ENCODE peak calls at places on chromosomes 1 and 21, in five cellular contexts. One of them, this sample, is unnamed.

GRCh38 chr1:171081220-171081993 is 9.3 kb upstream of the FMO3 start:
- DNase-seq in endothelial cell of umbilical vein: peak; percentile 18
- DNase-seq in A549: no peak
- DNase-seq in CD8-positive, alpha-beta T cell: no peak
- DNase-seq in psoas muscle: no peak
- DNase-seq in this sample: peak; percentile 83

GRCh38 chr1:54782588-54782987 is 18.3 kb upstream of the PARS2 start:
- DNase-seq in CD8-positive, alpha-beta T cell: no peak
- DNase-seq in psoas muscle: no peak
- DNase-seq in A549: no peak
- DNase-seq in endothelial cell of umbilical vein: no peak
- DNase-seq in this sample: no peak

GRCh38 chr1:63628607-63629006 is 35.4 kb downstream of the PGM1 start:
- DNase-seq in psoas muscle: no peak
- DNase-seq in CD8-positive, alpha-beta T cell: no peak
- DNase-seq in A549: no peak
- DNase-seq in endothelial cell of umbilical vein: no peak
- DNase-seq in this sample: no peak

GRCh38 chr1:88746916-88747315 is 62.8 kb downstream of the PKN2 start:
- DNase-seq in CD8-positive, alpha-beta T cell: no peak
- DNase-seq in endothelial cell of umbilical vein: no peak
- DNase-seq in psoas muscle: no peak
- DNase-seq in A549: no peak
- DNase-seq in this sample: no peak

GRCh38 chr21:17053321-17053720 is 459.5 kb upstream of the CXADR start:
- DNase-seq in psoas muscle: no peak
- DNase-seq in A549: no peak
- DNase-seq in endothelial cell of umbilical vein: peak; percentile 71
- DNase-seq in CD8-positive, alpha-beta T cell: no peak
- DNase-seq in this sample: no peak

GRCh38 chr1:24990796-24991195 is 60.7 kb upstream of the RUNX3 start:
- DNase-seq in CD8-positive, alpha-beta T cell: no peak
- DNase-seq in A549: no peak
- DNase-seq in endothelial cell of umbilical vein: no peak
- DNase-seq in psoas muscle: no peak
- DNase-seq in this sample: no peak

GRCh38 chr1:184467295-184467694 is 80.5 kb downstream of the C1orf21 start:
- DNase-seq in psoas muscle: no peak
- DNase-seq in A549: no peak
- DNase-seq in CD8-positive, alpha-beta T cell: no peak
- DNase-seq in endothelial cell of umbilical vein: no peak
- DNase-seq in this sample: no peak

GRCh38 chr1:207407655-207408256 is 46.4 kb upstream of the CR2 start:
- DNase-seq in endothelial cell of umbilical vein: no peak
- DNase-seq in A549: no peak
- DNase-seq in CD8-positive, alpha-beta T cell: no peak
- DNase-seq in psoas muscle: no peak
- DNase-seq in this sample: peak; percentile 38

GRCh38 chr1:225651376-225651871 is 1.5 kb downstream of the ENAH start:
- DNase-seq in endothelial cell of umbilical vein: peak; percentile 57
- DNase-seq in A549: no peak
- DNase-seq in CD8-positive, alpha-beta T cell: no peak
- DNase-seq in psoas muscle: no peak
- DNase-seq in this sample: peak; percentile 58

GRCh38 chr1:166819982-166820381 is 19.3 kb upstream of the POGK start:
- DNase-seq in psoas muscle: no peak
- DNase-seq in CD8-positive, alpha-beta T cell: no peak
- DNase-seq in endothelial cell of umbilical vein: no peak
- DNase-seq in A549: no peak
- DNase-seq in this sample: no peak

GRCh38 chr1:54806931-54807611 is 5.9 kb upstream of the TTC22 start:
- DNase-seq in A549: no peak
- DNase-seq in CD8-positive, alpha-beta T cell: peak; percentile 49
- DNase-seq in psoas muscle: no peak
- DNase-seq in endothelial cell of umbilical vein: no peak
- DNase-seq in this sample: no peak

GRCh38 chr1:169044296-169044695 is 62.2 kb upstream of the ATP1B1 start:
- DNase-seq in psoas muscle: no peak
- DNase-seq in endothelial cell of umbilical vein: no peak
- DNase-seq in CD8-positive, alpha-beta T cell: peak; percentile 30
- DNase-seq in A549: no peak
- DNase-seq in this sample: no peak

GRCh38 chr1:150365945-150366344 is 2.0 kb downstream of the RPRD2 start:
- DNase-seq in CD8-positive, alpha-beta T cell: no peak
- DNase-seq in psoas muscle: no peak
- DNase-seq in endothelial cell of umbilical vein: peak; percentile 38
- DNase-seq in A549: no peak
- DNase-seq in this sample: peak; percentile 12

GRCh38 chr1:163656367-163656766 is 334.6 kb downstream of the NUF2 start:
- DNase-seq in A549: no peak
- DNase-seq in endothelial cell of umbilical vein: no peak
- DNase-seq in psoas muscle: no peak
- DNase-seq in CD8-positive, alpha-beta T cell: no peak
- DNase-seq in this sample: no peak

GRCh38 chr1:245327842-245328241 is 173.1 kb downstream of the KIF26B start:
- DNase-seq in A549: no peak
- DNase-seq in CD8-positive, alpha-beta T cell: no peak
- DNase-seq in psoas muscle: no peak
- DNase-seq in endothelial cell of umbilical vein: no peak
- DNase-seq in this sample: no peak

GRCh38 chr1:158060001-158060400 is 66.6 kb downstream of the KIRREL1 start:
- DNase-seq in CD8-positive, alpha-beta T cell: no peak
- DNase-seq in A549: no peak
- DNase-seq in endothelial cell of umbilical vein: no peak
- DNase-seq in psoas muscle: no peak
- DNase-seq in this sample: no peak

GRCh38 chr1:184838374-184838995 is 83.8 kb upstream of the EDEM3 start:
- DNase-seq in psoas muscle: peak; percentile 78
- DNase-seq in endothelial cell of umbilical vein: no peak
- DNase-seq in A549: peak; percentile 15
- DNase-seq in CD8-positive, alpha-beta T cell: no peak
- DNase-seq in this sample: peak; percentile 86

GRCh38 chr1:108051625-108052382 is 86.8 kb upstream of the VAV3 start:
- DNase-seq in psoas muscle: no peak
- DNase-seq in CD8-positive, alpha-beta T cell: no peak
- DNase-seq in A549: no peak
- DNase-seq in endothelial cell of umbilical vein: no peak
- DNase-seq in this sample: no peak

GRCh38 chr1:223258751-223259177 is 105.2 kb downstream of the SUSD4 start:
- DNase-seq in endothelial cell of umbilical vein: no peak
- DNase-seq in A549: peak; percentile 64
- DNase-seq in CD8-positive, alpha-beta T cell: no peak
- DNase-seq in psoas muscle: no peak
- DNase-seq in this sample: peak; percentile 66

GRCh38 chr21:34684174-34684876 is 15.5 kb downstream of the CLIC6 start:
- DNase-seq in endothelial cell of umbilical vein: no peak
- DNase-seq in A549: no peak
- DNase-seq in CD8-positive, alpha-beta T cell: no peak
- DNase-seq in psoas muscle: no peak
- DNase-seq in this sample: no peak

GRCh38 chr1:183956559-183957188 is 80.9 kb downstream of the COLGALT2 start:
- DNase-seq in endothelial cell of umbilical vein: peak; percentile 79
- DNase-seq in psoas muscle: no peak
- DNase-seq in A549: no peak
- DNase-seq in CD8-positive, alpha-beta T cell: peak; percentile 55
- DNase-seq in this sample: peak; percentile 84

GRCh38 chr21:34949499-34949898 is 99.6 kb downstream of the RUNX1 start:
- DNase-seq in psoas muscle: no peak
- DNase-seq in A549: no peak
- DNase-seq in CD8-positive, alpha-beta T cell: no peak
- DNase-seq in endothelial cell of umbilical vein: no peak
- DNase-seq in this sample: no peak

GRCh38 chr1:201719812-201720521 is 109.0 kb upstream of the IPO9 start:
- DNase-seq in endothelial cell of umbilical vein: peak; percentile 31
- DNase-seq in psoas muscle: peak; percentile 89
- DNase-seq in A549: no peak
- DNase-seq in CD8-positive, alpha-beta T cell: no peak
- DNase-seq in this sample: peak; percentile 71

GRCh38 chr21:25300632-25301031 is 306.6 kb downstream of the MRPL39 start:
- DNase-seq in psoas muscle: no peak
- DNase-seq in CD8-positive, alpha-beta T cell: no peak
- DNase-seq in endothelial cell of umbilical vein: no peak
- DNase-seq in A549: no peak
- DNase-seq in this sample: no peak

GRCh38 chr1:63630666-63631065 is 37.5 kb downstream of the PGM1 start:
- DNase-seq in psoas muscle: no peak
- DNase-seq in CD8-positive, alpha-beta T cell: no peak
- DNase-seq in A549: no peak
- DNase-seq in endothelial cell of umbilical vein: no peak
- DNase-seq in this sample: peak; percentile 27

GRCh38 chr21:42703173-42703908 is 49.9 kb downstream of the PDE9A start:
- DNase-seq in psoas muscle: no peak
- DNase-seq in endothelial cell of umbilical vein: no peak
- DNase-seq in A549: no peak
- DNase-seq in CD8-positive, alpha-beta T cell: no peak
- DNase-seq in this sample: no peak

GRCh38 chr1:144551107-144551542 is 41.6 kb upstream of the PPIAL4F start:
- DNase-seq in A549: no peak
- DNase-seq in CD8-positive, alpha-beta T cell: peak; percentile 28
- DNase-seq in psoas muscle: no peak
- DNase-seq in endothelial cell of umbilical vein: no peak
- DNase-seq in this sample: no peak

GRCh38 chr1:94591791-94592565 is 50.4 kb upstream of the F3 start:
- DNase-seq in A549: no peak
- DNase-seq in psoas muscle: no peak
- DNase-seq in endothelial cell of umbilical vein: no peak
- DNase-seq in CD8-positive, alpha-beta T cell: no peak
- DNase-seq in this sample: no peak

GRCh38 chr1:212167098-212167497 is 118.1 kb upstream of the PPP2R5A start:
- DNase-seq in CD8-positive, alpha-beta T cell: no peak
- DNase-seq in A549: no peak
- DNase-seq in psoas muscle: peak; percentile 75
- DNase-seq in endothelial cell of umbilical vein: peak; percentile 90
- DNase-seq in this sample: peak; percentile 58

GRCh38 chr1:1778827-1779675 is 781 bp upstream of the NADK start:
- DNase-seq in CD8-positive, alpha-beta T cell: peak; percentile 80
- DNase-seq in psoas muscle: peak; percentile 85
- DNase-seq in A549: peak; percentile 28
- DNase-seq in endothelial cell of umbilical vein: no peak
- DNase-seq in this sample: no peak

GRCh38 chr1:232486454-232487202 is 143.3 kb downstream of the SIPA1L2 start:
- DNase-seq in CD8-positive, alpha-beta T cell: no peak
- DNase-seq in endothelial cell of umbilical vein: no peak
- DNase-seq in psoas muscle: no peak
- DNase-seq in A549: no peak
- DNase-seq in this sample: no peak

GRCh38 chr1:168636200-168636599 is 59.8 kb downstream of the XCL1 start:
- DNase-seq in endothelial cell of umbilical vein: no peak
- DNase-seq in A549: no peak
- DNase-seq in psoas muscle: no peak
- DNase-seq in CD8-positive, alpha-beta T cell: no peak
- DNase-seq in this sample: peak; percentile 25

GRCh38 chr1:202058001-202058908 is 47.9 kb downstream of the ELF3 start:
- DNase-seq in psoas muscle: no peak
- DNase-seq in A549: peak; percentile 87
- DNase-seq in CD8-positive, alpha-beta T cell: no peak
- DNase-seq in endothelial cell of umbilical vein: peak; percentile 29
- DNase-seq in this sample: no peak

DNA sequence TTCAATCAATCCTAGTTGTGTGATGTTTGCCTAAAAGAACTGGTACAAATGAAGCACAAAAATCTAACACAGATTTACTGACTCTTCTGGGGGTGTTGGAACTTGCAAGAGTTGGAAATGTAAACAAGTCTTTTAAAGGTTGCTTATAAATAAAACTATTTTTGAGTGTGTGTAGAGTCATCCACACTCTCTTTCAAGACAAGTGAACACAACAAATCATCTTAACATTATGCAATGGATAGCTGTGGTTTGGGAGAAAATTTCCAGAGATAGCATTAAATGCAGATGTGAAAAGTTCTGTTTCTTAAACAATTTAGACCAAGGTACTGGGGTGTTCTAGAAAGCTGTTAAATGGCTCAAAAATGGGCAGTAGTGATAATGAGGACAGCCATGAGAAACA is 28.7 kb downstream of the C1orf87 start:
- DNase-seq in psoas muscle: no peak
- DNase-seq in CD8-positive, alpha-beta T cell: no peak
- DNase-seq in A549: no peak
- DNase-seq in endothelial cell of umbilical vein: no peak
- DNase-seq in this sample: peak; percentile 6
- TF ChIP-seq CTCF in psoas muscle: no peak
- TF ChIP-seq CTCF in CD8-positive, alpha-beta T cell: no peak
- TF ChIP-seq CTCF in A549: no peak
- TF ChIP-seq CTCF in endothelial cell of umbilical vein: no peak
- TF ChIP-seq CTCF in this sample: no peak

GRCh38 chr1:227954163-227954850 is 6.6 kb upstream of the WNT9A start:
- DNase-seq in CD8-positive, alpha-beta T cell: no peak
- DNase-seq in psoas muscle: no peak
- DNase-seq in endothelial cell of umbilical vein: no peak
- DNase-seq in A549: no peak
- DNase-seq in this sample: no peak
- TF ChIP-seq CTCF in CD8-positive, alpha-beta T cell: no peak
- TF ChIP-seq CTCF in psoas muscle: no peak
- TF ChIP-seq CTCF in endothelial cell of umbilical vein: no peak
- TF ChIP-seq CTCF in A549: no peak
- TF ChIP-seq CTCF in this sample: no peak

GRCh38 chr1:80047791-80048190 is 1041.3 kb upstream of the ADGRL4 start:
- DNase-seq in A549: no peak
- DNase-seq in CD8-positive, alpha-beta T cell: no peak
- DNase-seq in psoas muscle: no peak
- DNase-seq in endothelial cell of umbilical vein: no peak
- DNase-seq in this sample: peak; percentile 77

GRCh38 chr1:80050085-80050484 is 1043.6 kb upstream of the ADGRL4 start:
- DNase-seq in CD8-positive, alpha-beta T cell: no peak
- DNase-seq in psoas muscle: no peak
- DNase-seq in A549: no peak
- DNase-seq in endothelial cell of umbilical vein: no peak
- DNase-seq in this sample: no peak

GRCh38 chr1:80050523-80050922 is 1044.0 kb upstream of the ADGRL4 start:
- DNase-seq in endothelial cell of umbilical vein: no peak
- DNase-seq in A549: no peak
- DNase-seq in CD8-positive, alpha-beta T cell: no peak
- DNase-seq in psoas muscle: no peak
- DNase-seq in this sample: no peak

GRCh38 chr1:80053613-80054012 is 1047.1 kb upstream of the ADGRL4 start:
- DNase-seq in CD8-positive, alpha-beta T cell: no peak
- DNase-seq in psoas muscle: no peak
- DNase-seq in A549: no peak
- DNase-seq in endothelial cell of umbilical vein: no peak
- DNase-seq in this sample: no peak

DNA sequence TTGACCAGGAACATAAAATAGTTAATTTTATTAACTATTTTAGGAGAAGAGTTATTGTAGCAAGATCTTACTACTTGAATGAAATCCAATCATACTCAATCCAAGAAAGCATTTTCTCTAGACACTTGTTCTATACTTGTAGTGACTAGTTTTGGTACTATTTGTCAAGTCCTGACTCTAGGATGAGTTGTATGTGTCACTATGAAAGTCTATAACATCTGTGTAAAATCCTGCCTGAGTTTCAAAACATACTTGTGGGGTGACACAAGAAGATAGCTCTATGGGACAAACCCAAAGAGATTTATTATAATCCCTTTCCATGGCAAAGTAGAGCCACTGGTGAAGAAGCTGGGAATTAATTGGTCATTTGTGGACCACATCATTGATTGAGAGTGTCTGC is 1042.2 kb upstream of the ADGRL4 start:
- DNase-seq in A549: no peak
- DNase-seq in endothelial cell of umbilical vein: no peak
- DNase-seq in psoas muscle: no peak
- DNase-seq in CD8-positive, alpha-beta T cell: no peak
- DNase-seq in this sample: no peak
- TF ChIP-seq CTCF in A549: no peak
- TF ChIP-seq CTCF in endothelial cell of umbilical vein: no peak
- TF ChIP-seq CTCF in psoas muscle: no peak
- TF ChIP-seq CTCF in CD8-positive, alpha-beta T cell: no peak
- TF ChIP-seq CTCF in this sample: no peak

GRCh38 chr21:28068455-28069358 is 924.0 kb downstream of the LTN1 start:
- DNase-seq in psoas muscle: peak; percentile 20
- DNase-seq in A549: no peak
- DNase-seq in endothelial cell of umbilical vein: no peak
- DNase-seq in CD8-positive, alpha-beta T cell: no peak
- DNase-seq in this sample: no peak
- TF ChIP-seq CTCF in psoas muscle: no peak
- TF ChIP-seq CTCF in A549: no peak
- TF ChIP-seq CTCF in endothelial cell of umbilical vein: no peak
- TF ChIP-seq CTCF in CD8-positive, alpha-beta T cell: no peak
- TF ChIP-seq CTCF in this sample: no peak

This sample was measured in fibroblast of pulmonary artery.